ENCODE peak calls at places on chromosome 20, in four cellular contexts. N, F, S and R are unnamed samples.

GRCh38 chr20:4898282-4898681 is 103.0 kb downstream of the SLC23A2 start:
- DNase-seq in F (no peak), N (peak), S (no peak), R (no peak)

GRCh38 chr20:44460795-44461141 is 14.9 kb upstream of the TTPAL start:
- DNase-seq in N (peak), F (no peak), S (no peak), R (no peak)

GRCh38 chr20:11912664-11913415 is 4.9 kb upstream of the BTBD3 start:
- DNase-seq in S (no peak), F (no peak), N (no peak), R (no peak)

GRCh38 chr20:6506906-6507305 is 260.6 kb upstream of the BMP2 start:
- DNase-seq in F (no peak), N (no peak), S (no peak), R (no peak)

GRCh38 chr20:22554391-22554790 is 30.0 kb downstream of the FOXA2 start:
- DNase-seq in S (no peak), N (no peak), F (no peak), R (no peak)

GRCh38 chr20:52923123-52923543 is 49.0 kb upstream of the TSHZ2 start:
- DNase-seq in N (peak), F (no peak), S (no peak), R (no peak)

GRCh38 chr20:41996951-41997350 is 378.8 kb upstream of the CHD6 start:
- DNase-seq in F (no peak), S (no peak), N (no peak), R (no peak)

GRCh38 chr20:6700563-6701328 is 66.7 kb upstream of the BMP2 start:
- DNase-seq in S (no peak), N (no peak), F (no peak), R (no peak)

GRCh38 chr20:13857961-13858360 is 73.1 kb downstream of the NDUFAF5 start:
- DNase-seq in S (no peak), N (no peak), F (no peak), R (no peak)

GRCh38 chr20:18288748-18289705 is 700 bp downstream of the ZNF133 start:
- DNase-seq in N (peak), F (no peak), S (no peak), R (no peak)

GRCh38 chr20:44075191-44075949 is 111.6 kb downstream of the JPH2 start:
- DNase-seq in N (no peak), S (peak), F (peak), R (no peak)

GRCh38 chr20:15396026-15396425 is 1058.6 kb upstream of the FLRT3 start:
- DNase-seq in F (no peak), S (no peak), N (no peak), R (no peak)

GRCh38 chr20:25389858-25390537 is 637 bp downstream of the ABHD12 start:
- DNase-seq in F (peak), S (no peak), N (no peak), R (no peak)

GRCh38 chr20:15005300-15005986 is 668.0 kb upstream of the FLRT3 start:
- DNase-seq in F (no peak), S (no peak), N (no peak), R (no peak)

GRCh38 chr20:64077094-64077493 is 2.2 kb downstream of the RGS19 start:
- DNase-seq in S (no peak), F (no peak), N (no peak), R (no peak)

GRCh38 chr20:61173966-61174725 is 77.9 kb upstream of the CDH4 start:
- DNase-seq in N (no peak), F (no peak), S (no peak), R (no peak)

GRCh38 chr20:63973636-63974401 is 4.1 kb upstream of the ZNF512B start:
- DNase-seq in S (peak), F (peak), N (peak), R (peak)

GRCh38 chr20:9460518-9460917 is 53.9 kb upstream of the LAMP5 start:
- DNase-seq in N (peak), F (no peak), S (no peak), R (no peak)

GRCh38 chr20:34268145-34268544 is 26.9 kb downstream of the ASIP start:
- DNase-seq in N (no peak), S (no peak), F (no peak), R (no peak)

GRCh38 chr20:63699466-63700198 is 3.2 kb downstream of the TNFRSF6B start:
- DNase-seq in S (no peak), N (no peak), F (peak), R (peak)

GRCh38 chr20:44598413-44599290 is 16.3 kb downstream of the PKIG start:
- DNase-seq in N (peak), F (no peak), S (no peak), R (peak)

GRCh38 chr20:38676576-38676975 is 47.7 kb upstream of the SLC32A1 start:
- DNase-seq in F (no peak), N (no peak), S (no peak), R (no peak)

GRCh38 chr20:59006167-59006863 is 739 bp downstream of the CTSZ start:
- DNase-seq in F (peak), N (no peak), S (no peak), R (no peak)

GRCh38 chr20:19903168-19903676 is 113.9 kb upstream of the NAA20 start:
- DNase-seq in S (no peak), F (no peak), N (peak), R (no peak)

GRCh38 chr20:17971571-17972013 is 2.8 kb downstream of the MGME1 start:
- DNase-seq in N (peak), F (no peak), S (no peak), R (no peak)

GRCh38 chr20:25447671-25448070 is 40.2 kb downstream of the GINS1 start:
- DNase-seq in F (no peak), S (no peak), N (no peak), R (no peak)

GRCh38 chr20:9179193-9179802 is 110.4 kb downstream of the PLCB4 start:
- DNase-seq in F (no peak), N (peak), S (no peak), R (no peak)

GRCh38 chr20:44051661-44052000 is 135.4 kb downstream of the JPH2 start:
- DNase-seq in N (no peak), F (peak), S (peak), R (no peak)

GRCh38 chr20:51661609-51662178 is 106.5 kb downstream of the ATP9A start:
- DNase-seq in F (no peak), S (no peak), N (peak), R (no peak)

GRCh38 chr20:57136734-57137133 is 129.7 kb downstream of the BMP7 start:
- DNase-seq in N (no peak), F (no peak), S (no peak), R (no peak)

GRCh38 chr20:63641146-63641791 is 12.0 kb downstream of the STMN3 start:
- DNase-seq in F (no peak), S (no peak), N (no peak), R (no peak)

GRCh38 chr20:15582146-15582776 is 991.0 kb downstream of the KIF16B start:
- DNase-seq in N (peak), F (no peak), S (no peak), R (no peak)

GRCh38 chr20:13017235-13017634 is 8.5 kb downstream of the SPTLC3 start:
- DNase-seq in F (no peak), S (no peak), N (peak), R (no peak)

GRCh38 chr20:17841751-17842191 is 126.8 kb downstream of the SNX5 start:
- DNase-seq in N (peak), S (no peak), F (no peak), R (no peak)

GRCh38 chr20:35312348-35312747 is 20.1 kb upstream of the FAM83C start:
- DNase-seq in S (no peak), N (peak), F (no peak), R (no peak)

GRCh38 chr20:10524643-10525042 is 89.5 kb downstream of the SLX4IP start:
- DNase-seq in N (no peak), S (no peak), F (no peak), R (no peak)

GRCh38 chr20:31606678-31606927 is 1.5 kb downstream of the ID1 start:
- DNase-seq in F (no peak), S (no peak), N (no peak), R (no peak)

GRCh38 chr20:38625896-38626295 is 24.3 kb downstream of the ARHGAP40 start:
- DNase-seq in S (no peak), N (no peak), F (no peak), R (no peak)

GRCh38 chr20:32831982-32832381 is 12.2 kb downstream of the MAPRE1 start:
- DNase-seq in S (no peak), N (no peak), F (no peak), R (no peak)

GRCh38 chr20:32829291-32830005 is 9.7 kb downstream of the MAPRE1 start:
- DNase-seq in S (no peak), N (no peak), F (no peak), R (no peak)

GRCh38 chr20:32823737-32824588 is 4.2 kb downstream of the MAPRE1 start:
- DNase-seq in F (no peak), S (no peak), N (peak), R (no peak)

GRCh38 chr20:32830437-32830836 is 10.7 kb downstream of the MAPRE1 start:
- DNase-seq in S (no peak), F (no peak), N (peak), R (no peak)

GRCh38 chr20:32828029-32828666 is 8.4 kb downstream of the MAPRE1 start:
- DNase-seq in N (peak), F (no peak), S (no peak), R (no peak)
- TF ChIP-seq CTCF in N (no peak), F (no peak), S (no peak), R (no peak)

GRCh38 chr20:3786126-3786484 is 435 bp downstream of the CENPB start:
- DNase-seq in N (peak), S (no peak), F (peak), R (no peak)
- TF ChIP-seq CTCF in N (no peak), S (no peak), F (no peak), R (no peak)

DNA sequence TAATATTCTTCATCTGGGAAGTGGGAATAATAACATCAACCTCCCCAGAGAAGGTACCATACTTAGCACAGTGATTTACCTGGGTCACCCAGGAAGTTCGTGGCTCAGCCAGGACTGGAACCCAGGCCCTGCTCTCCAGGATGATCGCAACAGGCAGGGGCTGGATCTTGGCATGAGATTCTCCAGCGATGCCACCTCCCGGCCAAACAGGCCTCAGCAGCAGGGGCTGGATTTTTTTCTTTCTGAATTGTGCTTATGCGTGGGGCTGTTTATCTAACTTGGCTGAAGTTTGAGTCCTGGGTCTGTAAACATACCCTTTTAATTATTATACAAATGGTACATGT is 129.5 kb upstream of the PTPN1 start:
- DNase-seq in F (no peak), S (no peak), N (peak), R (no peak)
- TF ChIP-seq CTCF in F (peak), S (peak), N (peak), R (no peak)

GRCh38 chr20:37392441-37393195 is 46.7 kb downstream of the SRC start:
- DNase-seq in N (no peak), F (no peak), S (no peak), R (no peak)
- TF ChIP-seq CTCF in N (peak), F (no peak), S (peak), R (no peak)

DNA sequence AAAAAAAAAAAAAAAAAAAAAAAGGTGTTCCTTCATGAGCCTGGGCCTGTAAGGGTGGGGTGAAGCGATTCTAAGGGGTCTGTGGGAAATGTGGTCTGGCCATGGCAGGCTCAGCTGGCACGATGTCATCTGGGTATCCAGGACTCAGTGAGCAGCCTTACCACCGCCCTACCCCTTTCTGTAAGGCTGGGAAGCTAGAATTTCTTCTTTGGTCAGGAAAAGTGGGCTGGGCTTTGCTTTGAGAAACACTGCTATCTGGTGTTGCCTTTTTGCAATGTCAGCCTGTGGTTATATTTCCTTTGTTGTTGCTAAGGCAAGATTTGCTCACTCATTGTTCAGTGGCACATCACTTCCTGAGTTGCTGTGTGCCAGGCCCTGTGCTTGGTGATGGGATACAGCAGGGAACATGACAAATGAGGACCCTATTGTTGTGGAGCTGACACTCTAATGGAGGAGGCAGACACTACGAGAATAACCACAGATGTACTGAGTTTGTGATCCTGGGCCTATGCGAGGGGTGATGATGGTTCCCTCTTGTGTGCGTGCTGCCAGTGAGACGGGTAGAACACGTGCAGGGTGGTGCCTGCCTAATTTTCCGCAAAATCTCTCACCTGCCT is 45.9 kb upstream of the ZNFX1 start:
- DNase-seq in S (no peak), N (peak), F (no peak), R (no peak)
- TF ChIP-seq CTCF in S (peak), N (peak), F (peak), R (no peak)

DNA sequence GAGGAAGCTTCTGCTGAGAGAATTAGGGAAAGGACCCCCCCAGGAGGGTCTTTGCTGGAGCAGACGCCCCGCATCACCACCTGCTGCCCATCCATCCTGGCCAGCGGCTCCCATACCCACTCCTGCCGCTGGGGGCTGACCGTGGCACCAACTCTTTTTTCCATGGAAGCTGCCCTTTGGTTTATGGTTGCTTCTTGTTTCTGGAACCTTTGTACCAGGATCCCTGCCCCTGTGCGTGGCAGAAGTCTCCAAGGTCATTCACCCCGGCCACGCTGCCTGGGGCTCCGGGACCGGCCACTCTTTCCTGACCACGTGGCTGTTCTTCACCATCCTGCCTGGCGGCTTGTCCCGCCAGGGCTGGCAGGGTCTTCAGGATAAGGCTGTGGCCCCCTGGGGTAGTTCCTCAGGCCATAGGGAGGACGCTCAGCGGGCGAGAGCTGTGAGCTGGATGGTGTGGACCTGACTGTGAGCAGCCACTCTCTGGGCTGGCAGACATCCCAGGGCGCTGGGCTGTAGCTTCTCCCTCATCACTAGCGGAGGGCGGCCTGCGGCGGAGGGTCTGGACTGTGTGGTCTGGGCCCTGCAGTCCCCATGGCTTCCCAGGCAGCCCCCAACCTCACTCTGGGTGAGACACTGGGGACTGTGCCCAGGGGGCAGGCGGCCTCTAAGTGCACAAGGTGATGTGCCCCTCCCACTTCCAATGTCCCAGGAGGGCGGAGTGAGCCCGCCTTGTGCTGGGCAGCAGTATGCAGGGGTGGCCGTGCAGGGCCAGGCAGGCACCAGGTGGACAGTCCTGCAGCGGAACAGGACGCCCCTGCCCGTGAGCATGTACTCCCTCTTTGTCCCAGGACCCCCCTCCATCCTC is 22.8 kb upstream of the RBBP8NL start:
- DNase-seq in N (no peak), F (no peak), S (no peak), R (no peak)
- TF ChIP-seq CTCF in N (no peak), F (no peak), S (no peak), R (no peak)

GRCh38 chr20:40705413-40705812 is 16.4 kb upstream of the MAFB start:
- DNase-seq in N (no peak), F (no peak), S (no peak), R (no peak)

GRCh38 chr20:40704828-40705227 is 15.8 kb upstream of the MAFB start:
- DNase-seq in F (no peak), S (no peak), N (no peak), R (no peak)

GRCh38 chr20:40710608-40711007 is 21.6 kb upstream of the MAFB start:
- DNase-seq in N (peak), S (no peak), F (no peak), R (no peak)

GRCh38 chr20:40703981-40704530 is 15.0 kb upstream of the MAFB start:
- DNase-seq in F (no peak), S (no peak), N (no peak), R (no peak)

GRCh38 chr20:40706977-40707582 is 18.0 kb upstream of the MAFB start:
- DNase-seq in S (no peak), N (no peak), F (no peak), R (no peak)
- TF ChIP-seq CTCF in S (peak), N (peak), F (no peak), R (no peak)